ENCODE peak calls at places on chromosomes 3 and 15, in seven cellular contexts. One of them, this sample, is unnamed.

GRCh38 chr3:52472239-52472783 is 16.9 kb downstream of the NISCH start:
- DNase-seq in pancreas: no peak
- DNase-seq in H1: no peak
- DNase-seq in body of pancreas: no peak
- DNase-seq in spleen: no peak
- DNase-seq in foreskin fibroblast: no peak
- DNase-seq in BJ: no peak
- DNase-seq in this sample: no peak

GRCh38 chr3:99999541-99999940 is 114.8 kb downstream of the FILIP1L start:
- DNase-seq in H1: no peak
- DNase-seq in BJ: no peak
- DNase-seq in pancreas: no peak
- DNase-seq in foreskin fibroblast: peak
- DNase-seq in body of pancreas: no peak
- DNase-seq in spleen: no peak
- DNase-seq in this sample: no peak

GRCh38 chr15:31062965-31063355 is 38.6 kb downstream of the TRPM1 start:
- DNase-seq in foreskin fibroblast: peak
- DNase-seq in H1: no peak
- DNase-seq in spleen: no peak
- DNase-seq in pancreas: no peak
- DNase-seq in BJ: no peak
- DNase-seq in body of pancreas: no peak
- DNase-seq in this sample: no peak

GRCh38 chr15:70558406-70559222 is 204.7 kb downstream of the UACA start:
- DNase-seq in spleen: no peak
- DNase-seq in BJ: no peak
- DNase-seq in foreskin fibroblast: no peak
- DNase-seq in body of pancreas: no peak
- DNase-seq in pancreas: no peak
- DNase-seq in H1: no peak
- DNase-seq in this sample: no peak

GRCh38 chr3:10419637-10420232 is 85.7 kb downstream of the ATP2B2 start:
- DNase-seq in spleen: peak
- DNase-seq in BJ: no peak
- DNase-seq in pancreas: no peak
- DNase-seq in foreskin fibroblast: no peak
- DNase-seq in H1: no peak
- DNase-seq in body of pancreas: no peak
- DNase-seq in this sample: no peak

GRCh38 chr15:63763476-63764123 is 70.1 kb downstream of the HERC1 start:
- DNase-seq in spleen: no peak
- DNase-seq in pancreas: no peak
- DNase-seq in BJ: no peak
- DNase-seq in H1: no peak
- DNase-seq in body of pancreas: no peak
- DNase-seq in foreskin fibroblast: peak
- DNase-seq in this sample: no peak

GRCh38 chr15:94327356-94327936 is 96.1 kb downstream of the MCTP2 start:
- DNase-seq in foreskin fibroblast: peak
- DNase-seq in BJ: no peak
- DNase-seq in pancreas: no peak
- DNase-seq in H1: no peak
- DNase-seq in body of pancreas: no peak
- DNase-seq in spleen: no peak
- DNase-seq in this sample: peak

GRCh38 chr15:41789237-41789636 is 15.0 kb downstream of the MAPKBP1 start:
- DNase-seq in body of pancreas: no peak
- DNase-seq in H1: no peak
- DNase-seq in pancreas: no peak
- DNase-seq in foreskin fibroblast: no peak
- DNase-seq in BJ: no peak
- DNase-seq in spleen: no peak
- DNase-seq in this sample: no peak

GRCh38 chr3:151156618-151157216 is 46.3 kb downstream of the GPR171 start:
- DNase-seq in spleen: no peak
- DNase-seq in body of pancreas: peak
- DNase-seq in foreskin fibroblast: peak
- DNase-seq in H1: no peak
- DNase-seq in pancreas: no peak
- DNase-seq in BJ: no peak
- DNase-seq in this sample: peak

GRCh38 chr15:55485273-55485672 is 22.8 kb downstream of the DNAAF4 start:
- DNase-seq in foreskin fibroblast: no peak
- DNase-seq in pancreas: no peak
- DNase-seq in spleen: no peak
- DNase-seq in BJ: no peak
- DNase-seq in body of pancreas: no peak
- DNase-seq in H1: no peak
- DNase-seq in this sample: no peak

GRCh38 chr3:194766845-194767244 is 81.2 kb downstream of the FAM43A start:
- DNase-seq in BJ: no peak
- DNase-seq in H1: no peak
- DNase-seq in spleen: no peak
- DNase-seq in pancreas: no peak
- DNase-seq in body of pancreas: no peak
- DNase-seq in foreskin fibroblast: no peak
- DNase-seq in this sample: no peak

GRCh38 chr3:46833346-46834300 is 29.6 kb downstream of the MYL3 start:
- DNase-seq in body of pancreas: no peak
- DNase-seq in foreskin fibroblast: no peak
- DNase-seq in pancreas: peak
- DNase-seq in BJ: no peak
- DNase-seq in H1: no peak
- DNase-seq in spleen: peak
- DNase-seq in this sample: no peak

GRCh38 chr3:189630667-189631372 is 369 bp upstream of the TP63 start:
- DNase-seq in pancreas: no peak
- DNase-seq in H1: no peak
- DNase-seq in spleen: no peak
- DNase-seq in BJ: no peak
- DNase-seq in foreskin fibroblast: peak
- DNase-seq in body of pancreas: no peak
- DNase-seq in this sample: peak

GRCh38 chr3:189824629-189825312 is 193.6 kb downstream of the TP63 start:
- DNase-seq in pancreas: no peak
- DNase-seq in body of pancreas: no peak
- DNase-seq in H1: no peak
- DNase-seq in spleen: no peak
- DNase-seq in BJ: peak
- DNase-seq in foreskin fibroblast: peak
- DNase-seq in this sample: no peak

GRCh38 chr3:33114622-33115023 is 809 bp downstream of the CRTAP start:
- DNase-seq in body of pancreas: no peak
- DNase-seq in BJ: no peak
- DNase-seq in pancreas: no peak
- DNase-seq in foreskin fibroblast: no peak
- DNase-seq in H1: no peak
- DNase-seq in spleen: no peak
- DNase-seq in this sample: no peak

GRCh38 chr3:115814006-115814405 is 190.7 kb downstream of the GAP43 start:
- DNase-seq in body of pancreas: peak
- DNase-seq in spleen: no peak
- DNase-seq in BJ: no peak
- DNase-seq in pancreas: no peak
- DNase-seq in H1: no peak
- DNase-seq in foreskin fibroblast: no peak
- DNase-seq in this sample: no peak

GRCh38 chr15:47355759-47356158 is 361.5 kb upstream of the SEMA6D start:
- DNase-seq in BJ: no peak
- DNase-seq in spleen: no peak
- DNase-seq in foreskin fibroblast: no peak
- DNase-seq in pancreas: no peak
- DNase-seq in body of pancreas: no peak
- DNase-seq in H1: no peak
- DNase-seq in this sample: no peak

GRCh38 chr3:151974067-151974466 is 100.6 kb downstream of the SUCNR1 start:
- DNase-seq in foreskin fibroblast: peak
- DNase-seq in pancreas: no peak
- DNase-seq in spleen: no peak
- DNase-seq in BJ: peak
- DNase-seq in body of pancreas: no peak
- DNase-seq in H1: no peak
- DNase-seq in this sample: no peak

GRCh38 chr3:128584412-128585020 is 66.1 kb downstream of the RPN1 start:
- DNase-seq in BJ: no peak
- DNase-seq in foreskin fibroblast: peak
- DNase-seq in pancreas: peak
- DNase-seq in spleen: peak
- DNase-seq in H1: no peak
- DNase-seq in body of pancreas: peak
- DNase-seq in this sample: peak

GRCh38 chr3:16377847-16378302 is 112.9 kb downstream of the OXNAD1 start:
- DNase-seq in body of pancreas: no peak
- DNase-seq in pancreas: no peak
- DNase-seq in foreskin fibroblast: no peak
- DNase-seq in spleen: no peak
- DNase-seq in H1: no peak
- DNase-seq in BJ: no peak
- DNase-seq in this sample: no peak

GRCh38 chr3:16377196-16377595 is 112.2 kb downstream of the OXNAD1 start:
- DNase-seq in spleen: no peak
- DNase-seq in body of pancreas: no peak
- DNase-seq in H1: no peak
- DNase-seq in pancreas: no peak
- DNase-seq in foreskin fibroblast: no peak
- DNase-seq in BJ: no peak
- DNase-seq in this sample: no peak

GRCh38 chr3:16378920-16379319 is 113.9 kb downstream of the OXNAD1 start:
- DNase-seq in spleen: no peak
- DNase-seq in pancreas: no peak
- DNase-seq in body of pancreas: no peak
- DNase-seq in H1: no peak
- DNase-seq in BJ: peak
- DNase-seq in foreskin fibroblast: peak
- DNase-seq in this sample: no peak

GRCh38 chr3:16379838-16380237 is 114.8 kb downstream of the OXNAD1 start:
- DNase-seq in spleen: no peak
- DNase-seq in body of pancreas: no peak
- DNase-seq in H1: no peak
- DNase-seq in foreskin fibroblast: no peak
- DNase-seq in BJ: no peak
- DNase-seq in pancreas: no peak
- DNase-seq in this sample: no peak

DNA sequence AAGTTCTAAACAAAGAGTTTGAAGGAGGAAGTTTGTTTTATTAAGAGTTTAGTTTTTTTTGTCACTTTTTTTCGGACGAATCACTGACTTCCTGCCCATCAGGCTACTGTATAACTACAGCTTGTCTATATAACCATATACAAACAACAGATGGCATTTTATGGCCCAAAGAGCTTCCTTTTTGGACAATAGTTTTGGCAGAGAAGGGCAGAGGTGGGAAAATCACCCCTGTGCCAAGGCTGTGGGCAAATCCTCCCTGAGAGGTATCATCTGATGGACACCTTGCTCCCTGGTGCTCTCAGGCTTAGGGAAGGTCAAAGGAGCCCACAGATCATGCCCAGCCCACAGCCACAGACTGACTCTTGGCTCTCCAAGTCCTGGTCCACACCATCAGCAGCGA is 113.4 kb downstream of the OXNAD1 start:
- DNase-seq in body of pancreas: no peak
- DNase-seq in H1: no peak
- DNase-seq in pancreas: no peak
- DNase-seq in spleen: no peak
- DNase-seq in BJ: no peak
- DNase-seq in foreskin fibroblast: no peak
- DNase-seq in this sample: no peak
- H3K4me3 ChIP-seq in body of pancreas: no peak
- H3K4me3 ChIP-seq in H1: no peak
- H3K4me3 ChIP-seq in pancreas: no peak
- H3K4me3 ChIP-seq in spleen: no peak
- H3K4me3 ChIP-seq in BJ: no peak
- H3K4me3 ChIP-seq in foreskin fibroblast: no peak
- H3K4me3 ChIP-seq in this sample: no peak

GRCh38 chr3:58241321-58242044 is 3.9 kb downstream of the ABHD6 start:
- DNase-seq in H1: no peak
- DNase-seq in pancreas: no peak
- DNase-seq in body of pancreas: no peak
- DNase-seq in BJ: no peak
- DNase-seq in spleen: no peak
- DNase-seq in foreskin fibroblast: no peak
- DNase-seq in this sample: no peak
- H3K4me3 ChIP-seq in H1: no peak
- H3K4me3 ChIP-seq in pancreas: no peak
- H3K4me3 ChIP-seq in body of pancreas: no peak
- H3K4me3 ChIP-seq in BJ: no peak
- H3K4me3 ChIP-seq in spleen: no peak
- H3K4me3 ChIP-seq in foreskin fibroblast: no peak
- H3K4me3 ChIP-seq in this sample: no peak

DNA sequence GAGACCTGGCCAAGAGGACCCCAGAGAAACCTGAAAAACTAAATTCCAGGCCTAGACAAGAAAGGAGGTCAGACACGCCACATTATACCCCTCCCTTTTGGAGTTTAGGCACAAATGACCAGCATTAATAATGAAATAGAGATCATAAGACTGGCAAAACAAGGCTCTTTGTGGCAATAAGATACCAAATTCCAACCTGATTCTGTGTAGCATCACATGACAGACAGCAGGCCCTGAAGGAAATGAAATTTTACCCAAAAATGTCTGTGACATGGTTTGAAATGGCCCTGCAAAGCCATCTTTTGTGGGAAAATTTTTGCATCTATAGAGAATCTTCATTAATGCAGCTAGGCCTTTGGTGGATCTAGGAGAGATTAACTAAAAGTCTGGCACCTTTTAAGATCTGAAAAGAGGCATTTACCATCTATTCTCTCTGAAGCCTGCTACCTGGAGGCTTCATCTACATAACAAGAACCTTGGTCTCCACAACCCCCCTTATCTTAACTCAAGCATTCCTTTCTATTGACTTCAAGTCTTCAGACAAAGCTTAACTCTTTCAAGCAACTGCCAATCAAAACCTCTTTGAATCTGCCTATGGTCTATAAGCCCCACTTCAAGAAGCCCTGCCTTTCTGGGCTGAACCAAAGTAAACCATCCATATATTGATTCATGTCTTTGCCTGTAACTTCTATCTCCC is 8.0 kb downstream of the FAM174B start:
- DNase-seq in BJ: no peak
- DNase-seq in foreskin fibroblast: no peak
- DNase-seq in spleen: no peak
- DNase-seq in pancreas: no peak
- DNase-seq in H1: peak
- DNase-seq in body of pancreas: no peak
- DNase-seq in this sample: no peak
- H3K4me3 ChIP-seq in BJ: no peak
- H3K4me3 ChIP-seq in foreskin fibroblast: no peak
- H3K4me3 ChIP-seq in spleen: no peak
- H3K4me3 ChIP-seq in pancreas: no peak
- H3K4me3 ChIP-seq in H1: peak
- H3K4me3 ChIP-seq in body of pancreas: no peak
- H3K4me3 ChIP-seq in this sample: no peak

DNA sequence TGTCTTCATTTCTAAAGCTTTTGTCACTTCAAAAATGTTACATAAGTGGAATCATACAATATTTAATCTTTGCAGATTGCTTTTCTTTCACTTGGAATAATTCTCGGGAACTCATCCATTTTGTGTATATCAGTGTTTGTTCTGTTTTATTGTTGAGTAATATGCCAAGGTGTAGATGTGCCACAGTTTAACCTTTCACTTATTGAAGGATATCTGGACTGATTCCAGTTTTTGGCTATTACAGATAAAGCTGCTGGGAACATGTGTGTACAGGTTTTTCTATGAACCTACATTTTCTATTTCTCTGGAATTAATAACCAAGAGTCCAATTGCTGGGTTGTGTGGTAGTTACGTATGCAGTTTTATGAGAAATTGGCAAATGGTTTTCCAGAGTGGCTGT is 334.9 kb downstream of the PTPRG start:
- DNase-seq in spleen: no peak
- DNase-seq in H1: no peak
- DNase-seq in body of pancreas: no peak
- DNase-seq in foreskin fibroblast: no peak
- DNase-seq in BJ: no peak
- DNase-seq in pancreas: no peak
- DNase-seq in this sample: no peak
- H3K4me3 ChIP-seq in spleen: no peak
- H3K4me3 ChIP-seq in H1: no peak
- H3K4me3 ChIP-seq in body of pancreas: no peak
- H3K4me3 ChIP-seq in foreskin fibroblast: no peak
- H3K4me3 ChIP-seq in BJ: no peak
- H3K4me3 ChIP-seq in pancreas: no peak
- H3K4me3 ChIP-seq in this sample: no peak